ENCODE peak calls at places on chromosomes 1 and 21, in nine cellular contexts. One of them, this sample, is unnamed.

GRCh38 chr1:19164274-19165015 is 45.6 kb downstream of the UBR4 start:
- DNase-seq in NCI-H1930: no peak
- DNase-seq in IMR-90: no peak
- DNase-seq in Peyer's patch: no peak
- DNase-seq in stimulated activated CD4-positive, alpha-beta T cell treated with anti-CD3 and anti-CD28 coated beads, Interleukin-1b, Interleukin-23, amount 100 ng/mL, for 24 hours: no peak
- DNase-seq in smooth muscle cell of the brain vasculature: no peak
- DNase-seq in lung microvascular endothelial cell: no peak
- DNase-seq in tibial artery: no peak
- DNase-seq in mesenchymal stem cell: no peak
- DNase-seq in this sample: no peak

GRCh38 chr1:180168786-180169640 is 14.3 kb downstream of the QSOX1 start:
- DNase-seq in NCI-H1930: no peak
- DNase-seq in IMR-90: peak
- DNase-seq in Peyer's patch: peak
- DNase-seq in stimulated activated CD4-positive, alpha-beta T cell treated with anti-CD3 and anti-CD28 coated beads, Interleukin-1b, Interleukin-23, amount 100 ng/mL, for 24 hours: no peak
- DNase-seq in smooth muscle cell of the brain vasculature: no peak
- DNase-seq in lung microvascular endothelial cell: peak
- DNase-seq in tibial artery: peak
- DNase-seq in mesenchymal stem cell: peak
- DNase-seq in this sample: no peak

GRCh38 chr21:37072239-37072987 is 458 bp downstream of the PIGP start:
- DNase-seq in NCI-H1930: peak
- DNase-seq in IMR-90: peak
- DNase-seq in Peyer's patch: no peak
- DNase-seq in stimulated activated CD4-positive, alpha-beta T cell treated with anti-CD3 and anti-CD28 coated beads, Interleukin-1b, Interleukin-23, amount 100 ng/mL, for 24 hours: peak
- DNase-seq in smooth muscle cell of the brain vasculature: no peak
- DNase-seq in lung microvascular endothelial cell: peak
- DNase-seq in tibial artery: no peak
- DNase-seq in mesenchymal stem cell: peak
- DNase-seq in this sample: peak

GRCh38 chr21:36260030-36260787 is 59.8 kb upstream of the MORC3 start:
- DNase-seq in NCI-H1930: no peak
- DNase-seq in IMR-90: peak
- DNase-seq in Peyer's patch: peak
- DNase-seq in stimulated activated CD4-positive, alpha-beta T cell treated with anti-CD3 and anti-CD28 coated beads, Interleukin-1b, Interleukin-23, amount 100 ng/mL, for 24 hours: no peak
- DNase-seq in smooth muscle cell of the brain vasculature: peak
- DNase-seq in lung microvascular endothelial cell: peak
- DNase-seq in tibial artery: no peak
- DNase-seq in mesenchymal stem cell: peak
- DNase-seq in this sample: peak

GRCh38 chr1:94532077-94532476 is 9.5 kb downstream of the F3 start:
- DNase-seq in NCI-H1930: no peak
- DNase-seq in IMR-90: no peak
- DNase-seq in Peyer's patch: no peak
- DNase-seq in stimulated activated CD4-positive, alpha-beta T cell treated with anti-CD3 and anti-CD28 coated beads, Interleukin-1b, Interleukin-23, amount 100 ng/mL, for 24 hours: no peak
- DNase-seq in smooth muscle cell of the brain vasculature: no peak
- DNase-seq in lung microvascular endothelial cell: no peak
- DNase-seq in tibial artery: no peak
- DNase-seq in mesenchymal stem cell: no peak
- DNase-seq in this sample: no peak

GRCh38 chr1:222909586-222909985 is 94.7 kb downstream of the DISP1 start:
- DNase-seq in NCI-H1930: no peak
- DNase-seq in IMR-90: peak
- DNase-seq in Peyer's patch: no peak
- DNase-seq in stimulated activated CD4-positive, alpha-beta T cell treated with anti-CD3 and anti-CD28 coated beads, Interleukin-1b, Interleukin-23, amount 100 ng/mL, for 24 hours: no peak
- DNase-seq in smooth muscle cell of the brain vasculature: no peak
- DNase-seq in lung microvascular endothelial cell: peak
- DNase-seq in tibial artery: peak
- DNase-seq in mesenchymal stem cell: peak
- DNase-seq in this sample: no peak

GRCh38 chr1:27522860-27523665 is 33.1 kb upstream of the WASF2 start:
- DNase-seq in NCI-H1930: no peak
- DNase-seq in IMR-90: no peak
- DNase-seq in Peyer's patch: no peak
- DNase-seq in stimulated activated CD4-positive, alpha-beta T cell treated with anti-CD3 and anti-CD28 coated beads, Interleukin-1b, Interleukin-23, amount 100 ng/mL, for 24 hours: peak
- DNase-seq in smooth muscle cell of the brain vasculature: no peak
- DNase-seq in lung microvascular endothelial cell: peak
- DNase-seq in tibial artery: peak
- DNase-seq in mesenchymal stem cell: peak
- DNase-seq in this sample: peak

GRCh38 chr1:169484683-169485426 is 889 bp downstream of the SLC19A2 start:
- DNase-seq in NCI-H1930: no peak
- DNase-seq in IMR-90: peak
- DNase-seq in Peyer's patch: peak
- DNase-seq in stimulated activated CD4-positive, alpha-beta T cell treated with anti-CD3 and anti-CD28 coated beads, Interleukin-1b, Interleukin-23, amount 100 ng/mL, for 24 hours: peak
- DNase-seq in smooth muscle cell of the brain vasculature: no peak
- DNase-seq in lung microvascular endothelial cell: peak
- DNase-seq in tibial artery: peak
- DNase-seq in mesenchymal stem cell: peak
- DNase-seq in this sample: no peak

GRCh38 chr1:25174363-25174729 is 58.0 kb downstream of the SYF2 start:
- DNase-seq in NCI-H1930: no peak
- DNase-seq in IMR-90: no peak
- DNase-seq in Peyer's patch: no peak
- DNase-seq in stimulated activated CD4-positive, alpha-beta T cell treated with anti-CD3 and anti-CD28 coated beads, Interleukin-1b, Interleukin-23, amount 100 ng/mL, for 24 hours: no peak
- DNase-seq in smooth muscle cell of the brain vasculature: no peak
- DNase-seq in lung microvascular endothelial cell: no peak
- DNase-seq in tibial artery: no peak
- DNase-seq in mesenchymal stem cell: no peak
- DNase-seq in this sample: no peak

GRCh38 chr1:107572674-107573205 is 392.2 kb downstream of the VAV3 start:
- DNase-seq in NCI-H1930: no peak
- DNase-seq in IMR-90: peak
- DNase-seq in Peyer's patch: no peak
- DNase-seq in stimulated activated CD4-positive, alpha-beta T cell treated with anti-CD3 and anti-CD28 coated beads, Interleukin-1b, Interleukin-23, amount 100 ng/mL, for 24 hours: no peak
- DNase-seq in smooth muscle cell of the brain vasculature: no peak
- DNase-seq in lung microvascular endothelial cell: no peak
- DNase-seq in tibial artery: no peak
- DNase-seq in mesenchymal stem cell: no peak
- DNase-seq in this sample: no peak

This sample was measured in effector CD8-positive, alpha-beta T cell.